ENCODE peak calls at places on chromosomes 16 and 17, in five cellular contexts. One of them, this sample, is unnamed.

GRCh38 chr17:71173963-71174362 is 946.9 kb upstream of the SOX9 start:
- DNase-seq in dorsolateral prefrontal cortex: no peak
- DNase-seq in stimulated activated CD8-positive, alpha-beta memory T cell treated with anti-CD3 and anti-CD28 coated beads, Interleukin-4, amount 100 ng/mL, for 4 hours: no peak
- DNase-seq in type B pancreatic cell: no peak
- DNase-seq in fibroblast of the conjunctiva: no peak
- DNase-seq in this sample: no peak

GRCh38 chr16:27446721-27447120 is 44.7 kb downstream of the IL21R start:
- DNase-seq in fibroblast of the conjunctiva: no peak
- DNase-seq in type B pancreatic cell: no peak
- DNase-seq in stimulated activated CD8-positive, alpha-beta memory T cell treated with anti-CD3 and anti-CD28 coated beads, Interleukin-4, amount 100 ng/mL, for 4 hours: peak
- DNase-seq in dorsolateral prefrontal cortex: no peak
- DNase-seq in this sample: no peak

GRCh38 chr16:23132921-23133532 is 16.2 kb downstream of the USP31 start:
- DNase-seq in fibroblast of the conjunctiva: no peak
- DNase-seq in type B pancreatic cell: no peak
- DNase-seq in stimulated activated CD8-positive, alpha-beta memory T cell treated with anti-CD3 and anti-CD28 coated beads, Interleukin-4, amount 100 ng/mL, for 4 hours: no peak
- DNase-seq in dorsolateral prefrontal cortex: no peak
- DNase-seq in this sample: no peak

GRCh38 chr17:66855204-66855603 is 20.3 kb downstream of the CACNG5 start:
- DNase-seq in type B pancreatic cell: no peak
- DNase-seq in fibroblast of the conjunctiva: no peak
- DNase-seq in dorsolateral prefrontal cortex: no peak
- DNase-seq in stimulated activated CD8-positive, alpha-beta memory T cell treated with anti-CD3 and anti-CD28 coated beads, Interleukin-4, amount 100 ng/mL, for 4 hours: no peak
- DNase-seq in this sample: no peak

GRCh38 chr17:77287432-77288068 is 146.8 kb downstream of the SEC14L1 start:
- DNase-seq in fibroblast of the conjunctiva: peak
- DNase-seq in type B pancreatic cell: no peak
- DNase-seq in dorsolateral prefrontal cortex: peak
- DNase-seq in stimulated activated CD8-positive, alpha-beta memory T cell treated with anti-CD3 and anti-CD28 coated beads, Interleukin-4, amount 100 ng/mL, for 4 hours: no peak
- DNase-seq in this sample: peak

GRCh38 chr17:81858967-81859905 is 1.1 kb downstream of the P4HB start:
- DNase-seq in type B pancreatic cell: no peak
- DNase-seq in stimulated activated CD8-positive, alpha-beta memory T cell treated with anti-CD3 and anti-CD28 coated beads, Interleukin-4, amount 100 ng/mL, for 4 hours: no peak
- DNase-seq in fibroblast of the conjunctiva: no peak
- DNase-seq in dorsolateral prefrontal cortex: no peak
- DNase-seq in this sample: no peak

GRCh38 chr17:67093348-67093747 is 49.0 kb downstream of the CACNG1 start:
- DNase-seq in type B pancreatic cell: no peak
- DNase-seq in dorsolateral prefrontal cortex: no peak
- DNase-seq in fibroblast of the conjunctiva: no peak
- DNase-seq in stimulated activated CD8-positive, alpha-beta memory T cell treated with anti-CD3 and anti-CD28 coated beads, Interleukin-4, amount 100 ng/mL, for 4 hours: no peak
- DNase-seq in this sample: no peak

GRCh38 chr16:85750827-85751641 is at the start of gene C16orf74:
- DNase-seq in stimulated activated CD8-positive, alpha-beta memory T cell treated with anti-CD3 and anti-CD28 coated beads, Interleukin-4, amount 100 ng/mL, for 4 hours: no peak
- DNase-seq in fibroblast of the conjunctiva: no peak
- DNase-seq in dorsolateral prefrontal cortex: no peak
- DNase-seq in type B pancreatic cell: no peak
- DNase-seq in this sample: peak

GRCh38 chr17:2282297-2282873 is 21.2 kb downstream of the SMG6 start:
- DNase-seq in type B pancreatic cell: no peak
- DNase-seq in fibroblast of the conjunctiva: peak
- DNase-seq in dorsolateral prefrontal cortex: no peak
- DNase-seq in stimulated activated CD8-positive, alpha-beta memory T cell treated with anti-CD3 and anti-CD28 coated beads, Interleukin-4, amount 100 ng/mL, for 4 hours: no peak
- DNase-seq in this sample: peak

GRCh38 chr17:80031691-80032480 is 3.8 kb downstream of the TBC1D16 start:
- DNase-seq in type B pancreatic cell: no peak
- DNase-seq in stimulated activated CD8-positive, alpha-beta memory T cell treated with anti-CD3 and anti-CD28 coated beads, Interleukin-4, amount 100 ng/mL, for 4 hours: no peak
- DNase-seq in fibroblast of the conjunctiva: no peak
- DNase-seq in dorsolateral prefrontal cortex: no peak
- DNase-seq in this sample: no peak

GRCh38 chr17:73722163-73722562 is 77.9 kb upstream of the SDK2 start:
- DNase-seq in fibroblast of the conjunctiva: no peak
- DNase-seq in dorsolateral prefrontal cortex: no peak
- DNase-seq in stimulated activated CD8-positive, alpha-beta memory T cell treated with anti-CD3 and anti-CD28 coated beads, Interleukin-4, amount 100 ng/mL, for 4 hours: no peak
- DNase-seq in type B pancreatic cell: no peak
- DNase-seq in this sample: no peak

GRCh38 chr16:69150146-69150865 is 17.9 kb downstream of the UTP4 start:
- DNase-seq in stimulated activated CD8-positive, alpha-beta memory T cell treated with anti-CD3 and anti-CD28 coated beads, Interleukin-4, amount 100 ng/mL, for 4 hours: no peak
- DNase-seq in dorsolateral prefrontal cortex: peak
- DNase-seq in type B pancreatic cell: no peak
- DNase-seq in fibroblast of the conjunctiva: peak
- DNase-seq in this sample: no peak

GRCh38 chr17:40437095-40437732 is 6.0 kb upstream of the IGFBP4 start:
- DNase-seq in type B pancreatic cell: no peak
- DNase-seq in stimulated activated CD8-positive, alpha-beta memory T cell treated with anti-CD3 and anti-CD28 coated beads, Interleukin-4, amount 100 ng/mL, for 4 hours: no peak
- DNase-seq in fibroblast of the conjunctiva: no peak
- DNase-seq in dorsolateral prefrontal cortex: no peak
- DNase-seq in this sample: no peak

GRCh38 chr17:76573096-76573495 is 12.6 kb downstream of the ST6GALNAC2 start:
- DNase-seq in type B pancreatic cell: no peak
- DNase-seq in stimulated activated CD8-positive, alpha-beta memory T cell treated with anti-CD3 and anti-CD28 coated beads, Interleukin-4, amount 100 ng/mL, for 4 hours: no peak
- DNase-seq in fibroblast of the conjunctiva: no peak
- DNase-seq in dorsolateral prefrontal cortex: no peak
- DNase-seq in this sample: no peak

GRCh38 chr17:51230306-51230705 is 29.5 kb downstream of the MBTD1 start:
- DNase-seq in dorsolateral prefrontal cortex: no peak
- DNase-seq in stimulated activated CD8-positive, alpha-beta memory T cell treated with anti-CD3 and anti-CD28 coated beads, Interleukin-4, amount 100 ng/mL, for 4 hours: no peak
- DNase-seq in type B pancreatic cell: no peak
- DNase-seq in fibroblast of the conjunctiva: no peak
- DNase-seq in this sample: no peak

GRCh38 chr17:80111702-80112470 is 10.5 kb downstream of the GAA start:
- DNase-seq in dorsolateral prefrontal cortex: no peak
- DNase-seq in stimulated activated CD8-positive, alpha-beta memory T cell treated with anti-CD3 and anti-CD28 coated beads, Interleukin-4, amount 100 ng/mL, for 4 hours: no peak
- DNase-seq in type B pancreatic cell: no peak
- DNase-seq in fibroblast of the conjunctiva: no peak
- DNase-seq in this sample: no peak

GRCh38 chr17:6541886-6542285 is 14.5 kb downstream of the PITPNM3 start:
- DNase-seq in fibroblast of the conjunctiva: no peak
- DNase-seq in stimulated activated CD8-positive, alpha-beta memory T cell treated with anti-CD3 and anti-CD28 coated beads, Interleukin-4, amount 100 ng/mL, for 4 hours: no peak
- DNase-seq in dorsolateral prefrontal cortex: no peak
- DNase-seq in type B pancreatic cell: no peak
- DNase-seq in this sample: no peak

GRCh38 chr16:28039493-28039892 is 24.0 kb downstream of the GSG1L start:
- DNase-seq in type B pancreatic cell: no peak
- DNase-seq in dorsolateral prefrontal cortex: no peak
- DNase-seq in fibroblast of the conjunctiva: no peak
- DNase-seq in stimulated activated CD8-positive, alpha-beta memory T cell treated with anti-CD3 and anti-CD28 coated beads, Interleukin-4, amount 100 ng/mL, for 4 hours: no peak
- DNase-seq in this sample: no peak

GRCh38 chr17:21190078-21190477 is 23.9 kb downstream of the TMEM11 start:
- DNase-seq in type B pancreatic cell: no peak
- DNase-seq in stimulated activated CD8-positive, alpha-beta memory T cell treated with anti-CD3 and anti-CD28 coated beads, Interleukin-4, amount 100 ng/mL, for 4 hours: no peak
- DNase-seq in fibroblast of the conjunctiva: no peak
- DNase-seq in dorsolateral prefrontal cortex: no peak
- DNase-seq in this sample: no peak

GRCh38 chr16:28491080-28491969 is 549 bp downstream of the CLN3 start:
- DNase-seq in type B pancreatic cell: no peak
- DNase-seq in stimulated activated CD8-positive, alpha-beta memory T cell treated with anti-CD3 and anti-CD28 coated beads, Interleukin-4, amount 100 ng/mL, for 4 hours: no peak
- DNase-seq in dorsolateral prefrontal cortex: peak
- DNase-seq in fibroblast of the conjunctiva: no peak
- DNase-seq in this sample: peak

GRCh38 chr17:72812823-72813222 is 279.7 kb downstream of the SLC39A11 start:
- DNase-seq in fibroblast of the conjunctiva: peak
- DNase-seq in dorsolateral prefrontal cortex: no peak
- DNase-seq in stimulated activated CD8-positive, alpha-beta memory T cell treated with anti-CD3 and anti-CD28 coated beads, Interleukin-4, amount 100 ng/mL, for 4 hours: no peak
- DNase-seq in type B pancreatic cell: no peak
- DNase-seq in this sample: no peak

GRCh38 chr16:23924138-23924537 is 88.4 kb downstream of the PRKCB start:
- DNase-seq in type B pancreatic cell: no peak
- DNase-seq in stimulated activated CD8-positive, alpha-beta memory T cell treated with anti-CD3 and anti-CD28 coated beads, Interleukin-4, amount 100 ng/mL, for 4 hours: no peak
- DNase-seq in dorsolateral prefrontal cortex: no peak
- DNase-seq in fibroblast of the conjunctiva: no peak
- DNase-seq in this sample: no peak

GRCh38 chr16:87705780-87706277 is 60.0 kb downstream of the KLHDC4 start:
- DNase-seq in stimulated activated CD8-positive, alpha-beta memory T cell treated with anti-CD3 and anti-CD28 coated beads, Interleukin-4, amount 100 ng/mL, for 4 hours: no peak
- DNase-seq in type B pancreatic cell: no peak
- DNase-seq in fibroblast of the conjunctiva: no peak
- DNase-seq in dorsolateral prefrontal cortex: no peak
- DNase-seq in this sample: no peak

GRCh38 chr17:7211512-7212277 is 7.9 kb downstream of the DLG4 start:
- DNase-seq in dorsolateral prefrontal cortex: no peak
- DNase-seq in type B pancreatic cell: no peak
- DNase-seq in fibroblast of the conjunctiva: no peak
- DNase-seq in stimulated activated CD8-positive, alpha-beta memory T cell treated with anti-CD3 and anti-CD28 coated beads, Interleukin-4, amount 100 ng/mL, for 4 hours: no peak
- DNase-seq in this sample: no peak